ENCODE peak calls at places on chromosome 20, in seven cellular contexts. C is ureter; L is dermis microvascular lymphatic vessel endothelial cell; N is lower leg skin; U is SW480; S is stimulated activated CD4-positive, alpha-beta T cell treated with anti-CD3 and anti-CD28 coated beads, Interleukin-2, amount 100 ng/mL, for 48 hours; R is NB4. I is an unnamed sample.

GRCh38 chr20:45345104-45345936 is 2.9 kb downstream of the SDC4 start:
- DNase-seq in U (peak; percentile 50), C (peak; percentile 82), S (no peak), R (no peak), N (peak; percentile 68), L (no peak), I (no peak)

GRCh38 chr20:32487381-32487780 is 97.8 kb downstream of the NOL4L start:
- DNase-seq in L (no peak), N (no peak), C (no peak), R (no peak), U (no peak), S (no peak), I (no peak)

GRCh38 chr20:45037050-45037449 is 63.9 kb downstream of the KCNS1 start:
- DNase-seq in S (no peak), R (no peak), L (no peak), C (no peak), U (no peak), N (peak; percentile 47), I (no peak)

GRCh38 chr20:62832951-62833391 is 16.1 kb downstream of the COL9A3 start:
- DNase-seq in U (no peak), R (no peak), S (no peak), L (no peak), C (no peak), N (no peak), I (no peak)

GRCh38 chr20:40948352-40949267 is 80.0 kb upstream of the TOP1 start:
- DNase-seq in L (no peak), U (peak; percentile 30), C (no peak), N (no peak), R (no peak), S (no peak), I (no peak)

GRCh38 chr20:32450484-32451061 is 92.4 kb downstream of the ASXL1 start:
- DNase-seq in U (no peak), C (no peak), S (no peak), R (no peak), N (no peak), L (no peak), I (no peak)

GRCh38 chr20:48679603-48680002 is 148.2 kb downstream of the PREX1 start:
- DNase-seq in N (no peak), C (peak; percentile 76), L (no peak), R (peak; percentile 63), S (no peak), U (peak; percentile 80), I (no peak)

GRCh38 chr20:11826334-11826733 is 91.4 kb upstream of the BTBD3 start:
- DNase-seq in N (no peak), L (no peak), R (no peak), S (no peak), U (no peak), C (no peak), I (no peak)

GRCh38 chr20:49318430-49319203 is 40.8 kb upstream of the ZNFX1 start:
- DNase-seq in C (no peak), L (no peak), U (no peak), R (no peak), S (no peak), N (no peak), I (no peak)

GRCh38 chr20:43187476-43188233 is 2.1 kb downstream of the PTPRT start:
- DNase-seq in S (peak; percentile 63), U (peak; percentile 68), L (peak; percentile 16), C (peak; percentile 79), N (peak; percentile 65), R (peak; percentile 72), I (peak; percentile 92)

GRCh38 chr20:9945406-9945805 is 89.4 kb upstream of the ANKEF1 start:
- DNase-seq in U (peak; percentile 42), S (no peak), R (no peak), N (no peak), C (no peak), L (no peak), I (no peak)

GRCh38 chr20:23339986-23340385 is 10.6 kb upstream of the NXT1 start:
- DNase-seq in N (no peak), C (no peak), L (no peak), S (no peak), U (no peak), R (no peak), I (no peak)

I was measured in NCI-H526 treated with DMSO at 0.1 percent for 48 hours.